ENCODE peak calls at places on chromosomes 7 and 10, in five cellular contexts. L is K562, N is HCT116, J is gastrocnemius medialis, R is HepG2. C is an unnamed sample. For H3K4me1, the result is how much of the 10 kb centered on the place peaks cover.

GRCh38 chr10:132142396-132143161 is 44.2 kb upstream of the DPYSL4 start:
- DNase-seq in R (no peak), J (no peak), L (peak), N (no peak), C (no peak)

GRCh38 chr7:6252748-6253147 is 19.7 kb downstream of the CYTH3 start:
- DNase-seq in L (no peak), R (no peak), J (no peak), N (no peak), C (no peak)

GRCh38 chr7:138435231-138435919 is 24.7 kb upstream of the TRIM24 start:
- DNase-seq in J (no peak), N (peak), R (no peak), L (no peak), C (no peak)

GRCh38 chr7:47485640-47486435 is 96.1 kb downstream of the TNS3 start:
- DNase-seq in N (no peak), J (no peak), R (no peak), L (no peak), C (no peak)

GRCh38 chr10:53808677-53809076 is 992.4 kb downstream of the PCDH15 start:
- DNase-seq in N (no peak), L (no peak), J (no peak), R (no peak), C (no peak)

GRCh38 chr10:91797077-91797690 is 1.0 kb upstream of the TNKS2 start:
- DNase-seq in N (no peak), R (no peak), L (no peak), J (no peak), C (no peak)

GRCh38 chr10:113384181-113384580 is 168.7 kb upstream of the HABP2 start:
- DNase-seq in R (no peak), N (no peak), J (no peak), L (no peak), C (no peak)

GRCh38 chr7:19920200-19920599 is 146.8 kb upstream of the TMEM196 start:
- DNase-seq in J (no peak), L (no peak), R (no peak), N (no peak), C (no peak)

GRCh38 chr7:50981743-50982142 is 199.0 kb upstream of the GRB10 start:
- DNase-seq in J (no peak), L (no peak), N (no peak), R (no peak), C (no peak)
- TF ChIP-seq CTCF in J (no peak), L (peak), N (peak), R (no peak), C (no peak)

DNA sequence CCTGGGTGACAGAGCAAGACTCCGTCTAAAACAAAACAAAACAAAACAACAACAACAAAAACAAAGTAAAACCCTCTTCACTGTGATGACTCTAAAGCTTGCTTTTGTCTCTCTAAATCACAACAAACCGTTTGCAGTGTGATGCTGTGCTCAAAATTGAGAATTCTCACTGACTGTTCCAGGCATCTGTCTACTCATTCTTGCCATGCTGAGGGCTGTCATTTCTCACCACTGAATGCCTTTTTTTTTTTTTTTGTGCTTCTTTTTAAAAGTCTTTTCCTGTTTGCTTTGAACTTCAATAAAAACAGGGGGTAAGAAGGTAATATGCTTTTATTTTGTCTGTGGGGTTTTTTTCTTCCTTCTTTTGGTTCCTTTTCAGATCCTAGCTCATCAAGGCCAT is 10.4 kb downstream of the FAS start:
- DNase-seq in L (no peak), N (no peak), J (no peak), R (no peak), C (no peak)
- H3K4me1 ChIP-seq in L (under half), N (under half), J (under half), R (under half), C (under half)

GRCh38 chr10:13219685-13220670 is 14.2 kb downstream of the UCMA start:
- DNase-seq in J (peak), R (peak), L (peak), N (peak), C (no peak)
- TF ChIP-seq CTCF in J (no peak), R (peak), L (peak), N (peak), C (no peak)

GRCh38 chr10:93844979-93845626 is 48.7 kb upstream of the SLC35G1 start:
- DNase-seq in L (no peak), R (no peak), J (no peak), N (no peak), C (no peak)
- H3K4me1 ChIP-seq in L (under half), R (under half), J (under half), N (under half), C (under half)

GRCh38 chr10:60237977-60238376 is 151.7 kb downstream of the ANK3 start:
- DNase-seq in J (no peak), R (no peak), L (no peak), N (no peak), C (no peak)

GRCh38 chr10:60239228-60239627 is 150.4 kb downstream of the ANK3 start:
- DNase-seq in N (no peak), L (no peak), J (no peak), R (no peak), C (no peak)

GRCh38 chr10:60235001-60235400 is 154.7 kb downstream of the ANK3 start:
- DNase-seq in R (no peak), N (no peak), L (no peak), J (no peak), C (no peak)

GRCh38 chr10:60236869-60237524 is 152.7 kb downstream of the ANK3 start:
- DNase-seq in J (peak), R (no peak), L (no peak), N (no peak), C (peak)

DNA sequence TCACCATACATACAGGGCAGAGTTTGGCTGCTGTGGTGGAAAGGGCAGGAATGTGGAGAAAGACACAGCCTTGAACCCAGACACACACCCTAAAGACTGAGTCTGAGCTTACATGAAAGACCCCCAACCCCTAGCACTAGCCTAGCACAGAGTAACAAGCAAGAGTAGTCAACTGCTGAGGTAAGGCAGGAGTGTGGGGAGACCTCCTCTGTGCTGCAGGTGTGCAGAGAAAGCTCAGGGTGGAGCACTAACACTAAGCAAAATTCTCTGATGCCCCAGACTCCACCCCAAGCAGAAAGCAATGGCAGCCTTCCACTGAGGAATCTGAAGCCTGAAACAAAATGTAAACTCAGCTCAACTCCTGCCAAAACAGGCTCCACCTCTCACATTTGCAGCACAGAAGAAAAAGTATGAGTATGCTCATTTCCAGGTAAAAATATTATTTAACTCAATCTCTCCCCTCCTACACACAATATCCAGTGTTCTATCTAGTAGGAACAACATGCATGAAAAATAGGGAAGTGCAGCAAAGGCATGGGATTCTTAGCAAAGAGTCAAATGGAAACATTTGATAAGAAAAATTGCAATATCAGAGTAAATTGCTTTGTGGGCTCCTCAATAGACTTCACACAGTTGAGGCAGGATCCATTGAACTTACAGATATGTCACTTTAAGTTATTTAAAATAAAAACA is 151.1 kb downstream of the ANK3 start:
- DNase-seq in N (peak), J (no peak), R (no peak), L (no peak), C (no peak)
- TF ChIP-seq CTCF in N (peak), J (no peak), R (peak), L (peak), C (no peak)

GRCh38 chr7:8135417-8135816 is 126.5 kb downstream of the ICA1 start:
- DNase-seq in L (no peak), N (no peak), R (no peak), J (no peak), C (no peak)

GRCh38 chr7:8131694-8132605 is 130.0 kb downstream of the ICA1 start:
- DNase-seq in R (no peak), J (no peak), N (no peak), L (no peak), C (no peak)

GRCh38 chr7:8136331-8136730 is 125.6 kb downstream of the ICA1 start:
- DNase-seq in N (no peak), R (no peak), L (no peak), J (no peak), C (no peak)

GRCh38 chr7:8133188-8133848 is 128.6 kb downstream of the ICA1 start:
- DNase-seq in R (no peak), L (no peak), N (no peak), J (no peak), C (no peak)

DNA sequence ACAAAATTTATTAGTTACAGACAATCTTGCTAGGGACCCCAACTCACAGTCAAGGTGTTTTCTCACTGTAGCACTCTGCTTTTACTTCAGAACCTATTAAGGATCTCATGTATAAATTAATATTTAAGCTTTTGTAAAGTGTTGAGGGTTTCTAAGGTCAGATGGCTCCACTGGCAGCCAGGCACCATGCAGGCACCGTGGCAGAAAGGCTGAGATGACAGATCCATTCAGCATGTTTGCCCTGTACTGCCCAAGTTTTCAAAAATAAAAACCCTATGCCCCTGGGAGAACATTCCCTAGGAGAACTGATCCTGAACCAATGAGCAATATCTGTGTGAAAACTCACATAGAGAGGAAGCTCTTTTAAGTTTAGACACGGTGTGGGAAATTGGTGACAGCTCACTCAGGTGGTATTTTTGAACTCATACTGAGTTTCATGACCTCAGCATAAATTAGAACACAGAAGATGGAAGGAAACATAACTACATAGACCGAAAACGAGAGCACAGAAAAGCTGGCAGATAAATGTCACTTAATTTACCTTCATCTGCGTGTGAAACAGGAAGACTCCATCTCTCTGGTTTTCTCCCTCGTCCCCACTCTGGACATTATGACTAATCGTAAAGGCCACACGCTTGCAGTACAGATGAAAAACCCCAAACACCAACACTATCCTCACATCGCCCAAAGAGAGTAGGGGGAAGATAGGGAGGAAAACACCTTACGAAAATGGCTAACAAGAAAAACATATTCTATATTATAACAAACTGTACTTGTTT is 127.8 kb downstream of the ICA1 start:
- DNase-seq in R (no peak), L (no peak), J (no peak), N (no peak), C (no peak)
- H3K4me1 ChIP-seq in R (under half), L (under half), J (under half), N (under half), C (under half)

DNA sequence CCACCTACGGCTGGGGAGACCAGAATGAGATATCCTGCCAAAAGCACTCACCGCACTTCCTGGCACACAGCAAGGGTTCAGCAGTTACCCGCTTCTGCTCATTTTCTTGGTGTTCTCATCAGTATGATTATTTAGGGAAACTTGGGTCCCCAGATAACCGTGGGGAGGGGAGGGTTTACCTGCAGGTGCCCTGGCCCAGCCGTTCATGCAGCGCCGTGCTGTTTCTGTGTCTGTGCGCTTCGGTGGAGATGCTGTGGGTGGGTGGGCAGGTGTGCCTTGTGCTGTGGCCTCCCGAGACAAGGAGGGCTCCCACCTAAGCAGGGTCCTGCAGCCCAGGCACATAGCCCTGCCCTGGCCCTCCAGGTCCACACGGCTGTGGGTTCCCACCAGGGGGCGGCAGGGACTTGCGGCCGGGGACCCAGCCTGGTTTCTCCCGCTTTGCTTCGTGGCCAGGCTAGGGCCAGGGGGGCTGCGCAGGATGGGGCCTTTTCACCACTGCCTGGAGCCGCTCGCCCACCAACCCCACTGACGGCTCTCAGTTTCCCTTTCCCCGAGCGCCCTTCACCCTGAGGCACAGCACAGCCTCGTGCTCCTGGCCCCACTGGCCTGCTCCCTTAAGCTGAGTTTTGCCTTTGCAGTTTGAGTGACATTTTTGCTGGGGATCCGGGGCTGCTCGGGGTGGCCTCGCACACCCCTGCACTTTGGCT is 78.5 kb downstream of the LHPP start:
- DNase-seq in J (peak), N (no peak), L (peak), R (peak), C (peak)
- TF ChIP-seq CTCF in J (peak), N (peak), L (peak), R (peak), C (peak)

C was measured in heart right ventricle.